ENCODE peak calls at places on chromosome 2, in six cellular contexts. K, Q, V, F, E and U are unnamed samples.

GRCh38 chr2:99609851-99610381 is 120.1 kb upstream of the REV1 start:
- DNase-seq in K (no peak), Q (no peak), V (no peak), F (no peak), E (no peak), U (no peak)

GRCh38 chr2:219571311-219572236 is at the start of gene OBSL1:
- DNase-seq in K (peak; percentile 81), Q (peak; percentile 27), V (no peak), F (peak; percentile 84), E (peak; percentile 73), U (peak; percentile 82)

GRCh38 chr2:232235716-232236115 is 142.8 kb upstream of the ALPP start:
- DNase-seq in K (no peak), Q (peak; percentile 32), V (no peak), F (no peak), E (peak; percentile 8), U (no peak)

GRCh38 chr2:44951714-44952113 is 10.2 kb downstream of the SIX3 start:
- DNase-seq in K (no peak), Q (no peak), V (no peak), F (no peak), E (no peak), U (no peak)

GRCh38 chr2:138537170-138537915 is 35.8 kb downstream of the SPOPL start:
- DNase-seq in K (no peak), Q (peak; percentile 49), V (no peak), F (no peak), E (no peak), U (no peak)

GRCh38 chr2:239322414-239323086 is 78.3 kb downstream of the HDAC4 start:
- DNase-seq in K (peak; percentile 58), Q (peak; percentile 70), V (peak; percentile 62), F (no peak), E (no peak), U (no peak)

GRCh38 chr2:38352336-38352735 is 24.7 kb downstream of the ATL2 start:
- DNase-seq in K (no peak), Q (no peak), V (no peak), F (no peak), E (no peak), U (no peak)

GRCh38 chr2:55885129-55885943 is 38.2 kb downstream of the EFEMP1 start:
- DNase-seq in K (peak; percentile 100), Q (no peak), V (no peak), F (no peak), E (no peak), U (peak; percentile 67)

GRCh38 chr2:10404324-10405143 is 43.6 kb downstream of the ODC1 start:
- DNase-seq in K (no peak), Q (no peak), V (no peak), F (no peak), E (no peak), U (peak; percentile 73)

GRCh38 chr2:62001431-62001830 is 96.0 kb downstream of the COMMD1 start:
- DNase-seq in K (no peak), Q (no peak), V (no peak), F (no peak), E (no peak), U (no peak)

GRCh38 chr2:184338776-184339175 is 259.6 kb upstream of the ZNF804A start:
- DNase-seq in K (no peak), Q (no peak), V (no peak), F (no peak), E (no peak), U (no peak)

GRCh38 chr2:184339966-184340365 is 258.4 kb upstream of the ZNF804A start:
- DNase-seq in K (peak; percentile 37), Q (no peak), V (no peak), F (no peak), E (no peak), U (no peak)

DNA sequence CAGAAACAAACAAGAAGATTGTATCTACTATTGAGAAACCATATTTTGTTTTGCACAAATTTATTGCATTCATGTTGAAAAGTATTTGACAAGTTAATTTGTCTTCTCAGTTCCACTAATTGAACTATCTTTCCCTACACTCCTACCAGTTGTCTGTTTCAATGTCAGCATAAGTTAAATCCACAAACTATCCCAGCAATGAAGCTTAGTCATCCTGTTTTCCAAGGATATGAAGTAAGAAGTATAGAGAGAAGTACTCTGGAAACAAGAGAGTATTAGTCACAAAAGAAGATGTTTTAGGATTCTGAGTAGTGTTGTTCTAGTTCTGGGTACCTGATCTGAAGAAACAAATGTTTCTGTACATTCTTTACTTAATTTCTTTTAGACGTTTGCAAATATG is 261.6 kb upstream of the ZNF804A start:
- DNase-seq in K (peak; percentile 56), Q (no peak), V (no peak), F (no peak), E (no peak), U (no peak)
- H3K27me3 ChIP-seq in K (no peaks in the 10 kb centered on the region), Q (no peaks in the 10 kb centered on the region), V (no peaks in the 10 kb centered on the region), F (no peaks in the 10 kb centered on the region), E (no peaks in the 10 kb centered on the region), U (no peaks in the 10 kb centered on the region)

GRCh38 chr2:160269365-160269764 is 69.3 kb upstream of the ITGB6 start:
- DNase-seq in K (peak; percentile 50), Q (no peak), V (no peak), F (no peak), E (no peak), U (no peak)
- H3K4me3 ChIP-seq in K (peak overlapping the region; percentile 48), Q (peak overlapping the region; percentile 40), V (peak overlapping the region; percentile 58), F (peak overlapping the region; percentile 58), E (no peak overlapping the region), U (no peak overlapping the region)

GRCh38 chr2:120878970-120879369 is 143.3 kb downstream of the GLI2 start:
- DNase-seq in K (no peak), Q (no peak), V (no peak), F (no peak), E (peak; percentile 39), U (peak; percentile 30)
- H3K27me3 ChIP-seq in K (no peaks in the 10 kb centered on the region), Q (no peaks in the 10 kb centered on the region), V (no peaks in the 10 kb centered on the region), F (no peaks in the 10 kb centered on the region), E (no peaks in the 10 kb centered on the region), U (no peaks in the 10 kb centered on the region)

DNA sequence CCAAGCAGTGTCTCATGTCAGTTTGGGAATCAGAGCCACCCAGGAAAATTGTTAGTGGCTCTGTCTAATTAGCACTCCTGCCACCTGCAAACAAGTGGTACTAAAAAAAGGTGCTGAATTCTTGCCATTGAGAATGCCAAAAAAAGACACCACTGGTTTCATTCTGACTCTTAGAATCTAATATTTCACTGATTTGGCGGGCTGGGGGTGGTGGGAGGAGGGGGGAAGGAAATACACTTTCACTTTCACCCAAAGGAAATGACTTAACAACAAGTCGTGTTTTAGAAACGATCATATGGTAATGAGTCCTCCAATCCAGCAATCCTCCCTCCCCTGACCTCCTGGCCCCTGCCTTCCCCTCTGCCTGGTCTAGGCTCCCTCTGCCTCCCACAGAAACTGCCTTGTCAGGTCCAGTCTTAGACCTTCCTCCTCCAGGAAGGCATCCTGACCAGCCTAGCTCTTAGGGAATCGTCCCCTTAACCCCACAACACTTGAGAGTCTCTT is 4.4 kb upstream of the KLHL29 start:
- DNase-seq in K (no peak), Q (no peak), V (peak; percentile 61), F (no peak), E (no peak), U (no peak)
- H3K4me3 ChIP-seq in K (no peak overlapping the region), Q (no peak overlapping the region), V (peak overlapping the region; percentile 51), F (peak overlapping the region; percentile 7), E (no peak overlapping the region), U (no peak overlapping the region)